ENCODE peak calls at places on chromosomes 4 and X, in seven cellular contexts. I, X, W, S, L, N and J are unnamed samples.

GRCh38 chr4:54085284-54085683 is 14.7 kb upstream of the GSX2 start:
- DNase-seq in I (peak; percentile 92), X (no peak), W (peak; percentile 89), S (no peak), L (peak; percentile 11), N (no peak), J (no peak)

GRCh38 chr4:26325191-26325590 is 4.4 kb downstream of the RBPJ start:
- DNase-seq in I (peak; percentile 67), X (no peak), W (peak; percentile 66), S (no peak), L (peak; percentile 30), N (no peak), J (peak; percentile 89)

GRCh38 chr4:173647902-173648301 is 117.9 kb upstream of the HAND2 start:
- DNase-seq in I (no peak), X (no peak), W (no peak), S (no peak), L (no peak), N (no peak), J (no peak)

GRCh38 chrX:68112321-68112720 is 321.0 kb downstream of the OPHN1 start:
- DNase-seq in I (peak; percentile 44), X (no peak), W (no peak), S (no peak), L (no peak), N (no peak), J (no peak)

GRCh38 chrX:129842510-129843208 is 1.0 kb downstream of the ZDHHC9 start:
- DNase-seq in I (peak; percentile 49), X (no peak), W (peak; percentile 61), S (no peak), L (peak; percentile 27), N (no peak), J (peak; percentile 33)

GRCh38 chr4:185532327-185532726 is 3.0 kb downstream of the PDLIM3 start:
- DNase-seq in I (no peak), X (no peak), W (no peak), S (no peak), L (no peak), N (no peak), J (no peak)

GRCh38 chr4:76998251-76998901 is 48.8 kb downstream of the SEPTIN11 start:
- DNase-seq in I (peak; percentile 75), X (no peak), W (peak; percentile 78), S (no peak), L (peak; percentile 92), N (no peak), J (peak; percentile 81)

GRCh38 chrX:107747596-107748161 is 27.9 kb downstream of the TSC22D3 start:
- DNase-seq in I (peak; percentile 19), X (no peak), W (peak; percentile 58), S (no peak), L (peak; percentile 39), N (no peak), J (no peak)

GRCh38 chr4:53852343-53852742 is 212.1 kb downstream of the CHIC2 start:
- DNase-seq in I (peak; percentile 81), X (no peak), W (peak; percentile 59), S (no peak), L (no peak), N (no peak), J (no peak)

GRCh38 chrX:80022363-80023031 is 7.9 kb downstream of the TBX22 start:
- DNase-seq in I (no peak), X (peak; percentile 47), W (no peak), S (no peak), L (no peak), N (peak; percentile 27), J (peak; percentile 86)

GRCh38 chrX:16552546-16552945 is 97.4 kb upstream of the S100G start:
- DNase-seq in I (peak; percentile 56), X (no peak), W (no peak), S (no peak), L (peak; percentile 84), N (no peak), J (no peak)

GRCh38 chr4:21009956-21010355 is 309.7 kb downstream of the PACRGL start:
- DNase-seq in I (no peak), X (no peak), W (no peak), S (no peak), L (no peak), N (peak; percentile 59), J (peak; percentile 11)

GRCh38 chr4:3403104-3403906 is 38.5 kb upstream of the HGFAC start:
- DNase-seq in I (no peak), X (no peak), W (no peak), S (no peak), L (no peak), N (no peak), J (no peak)

GRCh38 chrX:87518504-87518903 is 902 bp downstream of the KLHL4 start:
- DNase-seq in I (peak; percentile 18), X (no peak), W (peak; percentile 42), S (no peak), L (no peak), N (no peak), J (no peak)

GRCh38 chr4:98646422-98646821 is 12.0 kb downstream of the TSPAN5 start:
- DNase-seq in I (no peak), X (no peak), W (no peak), S (no peak), L (no peak), N (no peak), J (no peak)

GRCh38 chr4:115575851-115576250 is 462.4 kb upstream of the NDST4 start:
- DNase-seq in I (no peak), X (no peak), W (no peak), S (no peak), L (no peak), N (no peak), J (peak; percentile 59)

GRCh38 chr4:30386266-30386895 is 333.8 kb upstream of the PCDH7 start:
- DNase-seq in I (peak; percentile 77), X (no peak), W (peak; percentile 54), S (no peak), L (no peak), N (no peak), J (no peak)

GRCh38 chr4:109803924-109804571 is 2.2 kb upstream of the CFI start:
- DNase-seq in I (peak; percentile 37), X (peak; percentile 50), W (peak; percentile 66), S (no peak), L (no peak), N (peak; percentile 45), J (peak; percentile 83)

GRCh38 chrX:68693481-68694410 is 46.3 kb downstream of the STARD8 start:
- DNase-seq in I (peak; percentile 50), X (peak; percentile 90), W (peak; percentile 60), S (no peak), L (peak; percentile 64), N (peak; percentile 59), J (peak; percentile 89)

GRCh38 chr4:129261584-129261983 is 165.6 kb downstream of the C4orf33 start:
- DNase-seq in I (no peak), X (no peak), W (no peak), S (no peak), L (no peak), N (no peak), J (no peak)

GRCh38 chrX:51737062-51737461 is 6.2 kb upstream of the GSPT2 start:
- DNase-seq in I (no peak), X (no peak), W (no peak), S (no peak), L (no peak), N (no peak), J (no peak)

GRCh38 chr4:184251680-184252000 is 34.0 kb upstream of the ENPP6 start:
- DNase-seq in I (no peak), X (no peak), W (no peak), S (no peak), L (no peak), N (no peak), J (no peak)

GRCh38 chr4:67721770-67722597 is 21.0 kb upstream of the UBA6 start:
- DNase-seq in I (peak; percentile 78), X (peak; percentile 38), W (peak; percentile 60), S (no peak), L (peak; percentile 63), N (no peak), J (peak; percentile 97)

GRCh38 chr4:33268776-33269175 is 2548.6 kb downstream of the PCDH7 start:
- DNase-seq in I (no peak), X (no peak), W (no peak), S (no peak), L (no peak), N (no peak), J (no peak)

DNA sequence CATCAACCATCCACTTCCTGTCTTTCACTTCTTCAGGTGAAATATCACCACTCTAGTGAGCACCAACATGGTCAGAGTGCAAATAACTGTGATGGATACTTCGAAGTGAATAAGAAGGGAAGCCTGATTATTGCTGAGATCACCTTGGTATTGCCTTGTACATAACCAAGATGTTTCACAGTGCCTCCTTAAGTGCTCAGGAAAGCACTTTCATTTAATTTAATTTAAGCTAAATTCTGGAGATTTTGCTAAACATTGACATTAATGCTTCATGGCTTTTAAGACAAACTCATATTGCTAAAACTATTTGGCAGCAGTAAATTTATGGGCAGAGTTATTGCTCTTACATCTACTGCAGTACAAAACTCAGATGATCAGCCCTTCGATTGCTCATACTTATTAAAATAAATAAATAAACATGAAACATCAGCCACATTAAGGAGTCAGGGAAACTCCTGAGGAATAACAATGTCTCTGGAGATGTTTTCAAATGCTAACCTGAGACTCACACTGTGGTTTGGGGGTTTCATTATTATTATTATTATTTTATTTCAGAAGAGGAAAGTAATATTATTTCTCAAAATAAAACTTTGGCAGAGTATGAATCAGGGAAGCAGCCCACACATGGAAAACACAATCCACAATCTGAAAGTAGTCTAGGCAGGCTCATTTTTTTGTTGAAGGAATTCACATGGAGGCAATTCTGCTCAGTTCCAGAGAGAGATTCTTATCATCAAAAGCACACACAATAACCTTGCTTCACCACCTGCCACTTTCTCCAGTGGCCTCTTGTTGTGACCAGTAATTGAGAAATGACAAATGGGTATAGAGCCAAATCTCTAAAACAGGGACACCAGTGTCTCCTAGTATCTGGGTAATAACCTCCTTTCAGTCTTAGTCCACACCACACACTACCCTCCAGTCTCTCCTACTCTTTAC is 344.2 kb downstream of the MAPK10 start:
- DNase-seq in I (no peak), X (no peak), W (no peak), S (no peak), L (peak; percentile 76), N (no peak), J (no peak)
- H2BK5ac ChIP-seq in I (no peak overlapping the region), X (no peak overlapping the region), W (no peak overlapping the region), S (no peak overlapping the region), L (no peak overlapping the region), N (no peak overlapping the region), J (no peak overlapping the region)

GRCh38 chrX:50680990-50681389 is 133.0 kb downstream of the SHROOM4 start:
- DNase-seq in I (no peak), X (no peak), W (no peak), S (no peak), L (peak; percentile 48), N (no peak), J (no peak)
- H2BK5ac ChIP-seq in I (no peak overlapping the region), X (no peak overlapping the region), W (no peak overlapping the region), S (no peak overlapping the region), L (no peak overlapping the region), N (no peak overlapping the region), J (no peak overlapping the region)

GRCh38 chr4:1789552-1789951 is 3.5 kb upstream of the FGFR3 start:
- DNase-seq in I (no peak), X (no peak), W (no peak), S (no peak), L (no peak), N (no peak), J (no peak)
- H2BK5ac ChIP-seq in I (no peak overlapping the region), X (no peak overlapping the region), W (no peak overlapping the region), S (no peak overlapping the region), L (no peak overlapping the region), N (no peak overlapping the region), J (no peak overlapping the region)

DNA sequence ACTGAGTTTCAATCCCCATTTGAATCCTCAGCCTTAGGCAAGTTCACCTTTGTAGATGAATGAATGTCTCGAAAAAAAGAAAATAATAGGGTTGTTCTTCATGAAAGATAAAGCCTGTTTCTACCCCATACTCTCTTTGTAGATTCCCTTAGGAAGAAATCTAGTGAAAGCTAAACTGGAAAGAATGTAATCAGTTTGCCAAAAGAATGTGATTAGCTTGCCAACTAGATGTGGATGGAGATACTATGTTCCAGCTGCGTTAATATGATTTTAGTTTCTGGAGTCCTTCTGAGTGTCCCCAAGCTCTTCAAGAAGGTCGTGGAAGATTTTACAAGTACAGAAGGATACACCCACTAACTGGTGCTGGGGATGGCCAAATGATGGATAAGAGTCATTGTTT is 162.3 kb upstream of the EDNRA start:
- DNase-seq in I (peak; percentile 68), X (no peak), W (no peak), S (no peak), L (no peak), N (no peak), J (no peak)
- H2BK5ac ChIP-seq in I (peak overlapping the region; percentile 82), X (no peak overlapping the region), W (no peak overlapping the region), S (no peak overlapping the region), L (no peak overlapping the region), N (no peak overlapping the region), J (no peak overlapping the region)